ENCODE peak calls at places on chromosomes 16 and 17, in six cellular contexts. N is esophagus muscularis mucosa; L is colonic mucosa; M is SJCRH30; S is AG10803; Q is effector memory CD4-positive, alpha-beta T cell. Y is an unnamed sample.

GRCh38 chr16:68227183-68227793 is 8.6 kb downstream of the ESRP2 start:
- DNase-seq in M (peak), Q (no peak), S (no peak), N (no peak), L (no peak), Y (no peak)

GRCh38 chr17:82598256-82599011 is 49.8 kb downstream of the WDR45B start:
- DNase-seq in N (no peak), L (no peak), S (peak), Q (no peak), M (no peak), Y (no peak)

GRCh38 chr17:65254166-65254565 is 117.0 kb downstream of the RGS9 start:
- DNase-seq in N (no peak), S (no peak), M (peak), Q (no peak), L (no peak), Y (no peak)

GRCh38 chr16:27698266-27698665 is 148.3 kb downstream of the KATNIP start:
- DNase-seq in S (no peak), M (no peak), L (no peak), Q (no peak), N (no peak), Y (no peak)

GRCh38 chr17:15112881-15113617 is 152.1 kb downstream of the PMP22 start:
- DNase-seq in Q (no peak), S (peak), L (peak), M (peak), N (no peak), Y (no peak)

GRCh38 chr17:69609495-69610315 is 195.2 kb downstream of the MAP2K6 start:
- DNase-seq in L (peak), M (peak), Q (no peak), N (no peak), S (peak), Y (peak)

GRCh38 chr16:53043986-53044571 is 8.6 kb downstream of the CHD9NB start:
- DNase-seq in M (no peak), L (peak), N (no peak), S (no peak), Q (no peak), Y (no peak)

GRCh38 chr17:82050761-82051641 is 610 bp downstream of the RFNG start:
- DNase-seq in M (no peak), S (peak), N (no peak), Q (no peak), L (no peak), Y (no peak)

GRCh38 chr16:9262941-9263340 is 171.5 kb downstream of the HAPSTR1 start:
- DNase-seq in N (no peak), S (no peak), Q (no peak), M (no peak), L (no peak), Y (no peak)

GRCh38 chr16:83774066-83774465 is 33.7 kb upstream of the HSBP1 start:
- DNase-seq in M (no peak), L (no peak), Q (no peak), S (no peak), N (no peak), Y (no peak)

GRCh38 chr16:87160752-87161337 is 156.3 kb downstream of the C16orf95 start:
- DNase-seq in Q (no peak), N (no peak), L (no peak), M (no peak), S (no peak), Y (no peak)